ENCODE peak calls at places on chromosomes 7 and 10, in ten cellular contexts. T is PC-3, Z is HCT116, I is lower lobe of right lung, S is OCI-LY7, R is brain microvascular endothelial cell, K is WERI-Rb-1, V is pancreas, B is A549, C is SK-N-MC. J is an unnamed sample.

GRCh38 chr7:38796636-38797501 is 112.1 kb downstream of the VPS41 start:
- DNase-seq in V (no peak), K (peak), B (peak), C (peak), S (peak), Z (peak), T (peak), R (peak), I (no peak), J (no peak)

GRCh38 chr10:75858357-75858756 is 426.9 kb downstream of the LRMDA start:
- DNase-seq in B (no peak), K (peak), V (no peak), S (no peak), T (no peak), R (no peak), I (no peak), Z (no peak), C (no peak), J (no peak)

GRCh38 chr7:65216469-65216868 is 157.2 kb upstream of the ZNF92 start:
- DNase-seq in B (no peak), S (peak), Z (peak), I (peak), R (no peak), C (no peak), V (peak), T (peak), K (peak), J (peak)

GRCh38 chr7:22613466-22613865 is 113.5 kb upstream of the STEAP1B start:
- DNase-seq in K (peak), B (no peak), C (no peak), R (no peak), Z (no peak), T (no peak), V (no peak), S (no peak), I (no peak), J (no peak)

GRCh38 chr7:104534149-104534548 is 205.7 kb downstream of the LHFPL3 start:
- DNase-seq in Z (no peak), K (no peak), S (no peak), C (no peak), V (no peak), T (no peak), R (no peak), I (no peak), B (no peak), J (no peak)

GRCh38 chr7:116780521-116780920 is 81.9 kb upstream of the CAPZA2 start:
- DNase-seq in K (no peak), V (no peak), B (no peak), R (no peak), C (no peak), S (no peak), Z (no peak), I (no peak), T (no peak), J (no peak)

GRCh38 chr10:68526634-68527132 is 640 bp downstream of the SLC25A16 start:
- DNase-seq in Z (no peak), V (no peak), S (no peak), K (no peak), B (no peak), I (no peak), T (peak), C (no peak), R (no peak), J (no peak)

GRCh38 chr10:8037199-8037801 is 17.2 kb upstream of the GATA3 start:
- DNase-seq in K (no peak), V (no peak), S (no peak), B (no peak), T (no peak), C (no peak), Z (no peak), R (no peak), I (no peak), J (no peak)

GRCh38 chr7:47597379-47597778 is 15.5 kb upstream of the TNS3 start:
- DNase-seq in B (no peak), R (no peak), Z (no peak), T (no peak), V (no peak), C (no peak), S (no peak), K (no peak), I (no peak), J (no peak)
- H3K27ac ChIP-seq in B (peak), R (no peak), Z (no peak), T (no peak), V (no peak), C (no peak), S (no peak), K (no peak), I (no peak), J (no peak)

DNA sequence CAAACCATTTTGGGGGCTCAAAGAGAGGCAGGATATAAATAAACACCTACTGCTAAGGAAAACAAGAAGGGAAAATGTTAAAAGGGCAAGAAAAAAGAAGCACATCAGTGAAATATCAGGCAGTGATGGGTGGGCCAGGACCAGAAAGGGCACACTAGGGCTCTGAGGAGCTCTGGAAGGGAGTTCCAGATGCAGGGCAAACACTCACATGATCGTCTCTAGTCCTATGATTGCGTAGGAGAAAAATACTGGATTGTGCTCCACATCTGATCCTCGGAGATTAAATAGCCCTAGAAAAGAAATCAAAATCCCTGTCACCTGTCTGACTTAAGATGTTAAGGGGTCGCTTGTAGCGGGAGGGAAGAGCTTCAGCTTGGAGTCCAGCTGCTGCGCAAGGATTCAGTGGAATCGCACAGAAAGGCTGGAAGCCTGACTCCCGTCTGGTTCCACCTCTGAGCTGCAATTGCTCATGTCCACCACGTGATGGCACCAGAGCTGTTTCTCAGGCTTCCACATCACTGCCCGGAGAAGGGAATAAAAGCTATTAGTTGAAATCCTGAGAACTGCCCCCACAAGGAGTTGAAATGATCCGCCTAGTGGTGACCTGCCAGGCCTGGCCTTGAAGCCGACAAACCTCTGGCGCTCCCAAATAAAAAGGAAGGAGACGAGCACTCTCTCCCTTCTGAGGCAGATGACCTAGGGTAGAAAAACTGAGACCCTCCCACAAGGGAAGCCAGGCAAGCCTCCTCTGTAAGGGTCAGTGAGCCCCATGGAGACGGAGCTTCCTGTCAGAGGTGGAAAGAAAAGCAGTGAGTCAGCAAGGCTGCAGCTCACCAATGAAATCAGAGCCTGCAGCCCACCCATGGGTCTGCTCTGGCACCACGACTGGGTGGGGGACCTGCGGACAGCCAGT is 39.2 kb downstream of the XPNPEP1 start:
- DNase-seq in V (peak), I (peak), C (peak), B (peak), K (peak), T (peak), R (peak), S (peak), Z (peak), J (peak)
- H3K27ac ChIP-seq in V (no peak), I (peak), C (no peak), B (peak), K (peak), T (no peak), R (peak), S (no peak), Z (peak), J (no peak)

GRCh38 chr7:151137841-151138540 is 29.5 kb downstream of the GBX1 start:
- DNase-seq in I (peak), B (no peak), T (no peak), S (no peak), R (no peak), V (no peak), C (no peak), Z (no peak), K (no peak), J (no peak)
- H3K27ac ChIP-seq in I (no peak), B (no peak), T (no peak), S (no peak), R (no peak), V (no peak), C (no peak), Z (no peak), K (no peak), J (no peak)

GRCh38 chr7:130734525-130735272 is 692 bp upstream of the KLF14 start:
- DNase-seq in R (no peak), K (no peak), B (no peak), Z (no peak), T (no peak), V (no peak), I (no peak), S (no peak), C (no peak), J (no peak)

GRCh38 chr7:130736298-130736900 is 2.4 kb upstream of the KLF14 start:
- DNase-seq in K (no peak), C (no peak), B (no peak), I (no peak), R (no peak), S (no peak), T (no peak), V (no peak), Z (no peak), J (no peak)

GRCh38 chr7:130733866-130734524 is at the start of gene KLF14:
- DNase-seq in R (no peak), S (no peak), I (no peak), V (peak), C (no peak), Z (peak), B (no peak), K (peak), T (no peak), J (no peak)

GRCh38 chr7:130735273-130735716 is 1.3 kb upstream of the KLF14 start:
- DNase-seq in R (no peak), K (no peak), S (no peak), V (no peak), I (no peak), T (no peak), Z (no peak), B (no peak), C (no peak), J (no peak)

DNA sequence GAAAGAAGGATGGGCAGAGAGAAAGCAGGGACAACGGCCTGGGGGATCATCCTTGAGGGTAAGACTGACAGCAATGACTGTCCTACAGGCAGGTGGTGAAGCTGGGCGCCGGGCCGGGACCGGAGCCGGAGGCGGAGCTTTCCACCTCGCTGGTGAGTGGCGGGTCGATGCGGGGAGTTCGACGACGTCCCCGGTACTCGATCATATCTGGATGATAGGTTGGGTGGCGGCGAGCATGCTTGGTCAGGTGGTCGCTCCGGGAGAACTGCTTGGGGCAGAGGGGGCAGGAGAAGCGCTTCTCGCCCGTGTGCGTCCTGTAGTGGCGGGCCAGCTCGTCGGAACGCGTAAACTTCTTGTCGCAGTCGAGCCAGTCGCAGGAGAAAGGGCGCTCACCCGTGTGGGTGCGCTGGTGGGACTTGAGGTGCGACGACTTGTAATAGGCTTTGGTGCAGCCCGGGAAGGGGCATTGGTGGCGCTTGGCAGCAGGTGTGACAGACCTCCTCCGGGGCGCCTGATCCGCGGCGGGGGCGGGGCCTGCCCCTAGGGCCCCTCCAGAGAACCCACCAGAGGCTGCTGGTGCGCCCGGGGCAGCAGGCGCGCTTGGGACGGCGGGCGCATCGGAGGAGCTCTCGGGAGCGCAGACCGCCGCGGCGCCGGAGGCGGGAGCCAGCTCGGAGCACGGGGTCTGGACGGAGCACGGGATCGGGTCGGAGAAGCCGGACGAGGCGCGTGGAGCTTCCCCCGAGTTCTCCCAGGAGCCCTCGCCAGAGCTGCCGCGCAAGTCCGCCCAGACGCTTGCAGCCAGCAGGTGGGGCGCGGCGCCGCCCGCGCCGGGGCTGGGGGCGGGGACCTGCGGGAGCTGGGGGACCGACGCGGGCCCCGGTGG is 784 bp downstream of the KLF14 start:
- DNase-seq in V (peak), T (no peak), R (no peak), C (no peak), Z (peak), K (peak), I (peak), S (no peak), B (peak), J (no peak)
- H3K27ac ChIP-seq in V (no peak), T (no peak), R (no peak), C (no peak), Z (peak), K (peak), I (no peak), S (no peak), B (no peak), J (no peak)

DNA sequence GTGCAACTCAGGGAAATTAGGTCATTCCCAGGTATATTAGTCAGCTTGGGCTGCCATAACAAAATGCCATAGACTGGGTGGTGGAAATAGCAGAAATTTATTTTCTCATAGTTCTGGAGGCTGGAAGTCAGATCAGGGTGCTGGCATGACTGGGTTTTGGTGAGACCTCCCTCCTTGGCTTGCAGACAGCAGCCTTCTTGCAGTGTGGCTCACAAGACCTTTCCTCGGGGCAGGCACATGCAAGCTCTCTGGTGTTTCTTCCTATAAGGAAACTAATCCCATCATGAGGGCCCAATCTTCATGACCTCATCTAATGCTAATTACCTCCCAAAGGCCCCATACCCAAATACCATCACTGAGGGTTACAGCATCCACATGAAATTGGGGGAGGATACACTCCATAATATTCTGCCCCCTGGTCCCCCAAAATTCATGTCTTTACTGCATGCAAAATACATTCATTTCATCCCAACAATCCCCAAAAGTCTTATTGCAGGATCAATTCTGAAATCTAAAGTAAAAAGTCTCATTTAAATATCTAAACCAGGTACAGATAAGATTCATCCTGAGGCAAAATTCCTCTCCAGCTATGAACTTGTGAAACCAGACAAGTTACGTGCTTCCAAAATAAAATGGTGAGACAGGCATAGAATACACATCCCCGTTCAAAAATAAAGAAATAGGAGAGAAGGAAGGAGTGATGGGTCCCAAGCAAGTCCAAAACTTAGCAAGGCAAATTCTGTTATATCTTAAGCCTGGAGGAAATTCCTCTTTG is 17.4 kb upstream of the CBLL1 start:
- DNase-seq in T (no peak), R (no peak), B (no peak), K (no peak), Z (no peak), S (no peak), I (no peak), V (no peak), C (no peak), J (no peak)
- H3K27ac ChIP-seq in T (no peak), R (no peak), B (no peak), K (no peak), Z (no peak), S (no peak), I (no peak), V (no peak), C (no peak), J (no peak)

GRCh38 chr10:101066890-101067355 is 5.1 kb downstream of the KAZALD1 start:
- DNase-seq in V (no peak), Z (no peak), C (no peak), S (peak), B (peak), I (no peak), R (no peak), K (peak), T (no peak), J (no peak)
- H3K27ac ChIP-seq in V (no peak), Z (peak), C (no peak), S (no peak), B (peak), I (peak), R (no peak), K (no peak), T (peak), J (no peak)

J was measured in iPS DF 6.9.